ENCODE peak calls at places on chromosomes 11 and 22, in ten cellular contexts. J, I, Y, K, R, H, X, V, D and C are unnamed samples.

GRCh38 chr11:2798951-2799761 is 86.4 kb downstream of the CDKN1C start:
- DNase-seq in J (no peak), I (no peak), Y (no peak), K (no peak), R (no peak), H (no peak), X (no peak), V (no peak), D (no peak), C (no peak)

GRCh38 chr11:109424893-109425292 is 2.9 kb downstream of the C11orf87 start:
- DNase-seq in J (peak), I (no peak), Y (no peak), K (no peak), R (no peak), H (no peak), X (no peak), V (no peak), D (no peak), C (peak)

GRCh38 chr11:32092581-32093170 is 1.8 kb downstream of the RCN1 start:
- DNase-seq in J (no peak), I (no peak), Y (peak), K (no peak), R (no peak), H (no peak), X (no peak), V (no peak), D (no peak), C (no peak)

GRCh38 chr11:70505331-70505731 is 107.0 kb downstream of the CTTN start:
- DNase-seq in J (no peak), I (no peak), Y (no peak), K (no peak), R (no peak), H (no peak), X (no peak), V (no peak), D (no peak), C (no peak)

GRCh38 chr11:84552791-84553190 is 1074.4 kb downstream of the DLG2 start:
- DNase-seq in J (no peak), I (no peak), Y (peak), K (no peak), R (no peak), H (no peak), X (no peak), V (no peak), D (no peak), C (no peak)

GRCh38 chr11:95791385-95792033 is 1.2 kb downstream of the CEP57 start:
- DNase-seq in J (no peak), I (no peak), Y (no peak), K (no peak), R (no peak), H (no peak), X (no peak), V (no peak), D (no peak), C (peak)

GRCh38 chr22:39446239-39446721 is 10.5 kb upstream of the MGAT3 start:
- DNase-seq in J (no peak), I (no peak), Y (no peak), K (no peak), R (no peak), H (no peak), X (no peak), V (no peak), D (no peak), C (no peak)

GRCh38 chr11:64725601-64726139 is 2.7 kb upstream of the NRXN2 start:
- DNase-seq in J (no peak), I (no peak), Y (no peak), K (no peak), R (no peak), H (no peak), X (no peak), V (no peak), D (no peak), C (no peak)

GRCh38 chr22:36454916-36455570 is 26.4 kb downstream of the TXN2 start:
- DNase-seq in J (peak), I (peak), Y (peak), K (peak), R (peak), H (peak), X (peak), V (peak), D (peak), C (peak)

GRCh38 chr11:126371595-126371994 is 16.1 kb downstream of the ST3GAL4 start:
- DNase-seq in J (no peak), I (no peak), Y (no peak), K (no peak), R (no peak), H (no peak), X (no peak), V (no peak), D (no peak), C (no peak)

GRCh38 chr11:94884322-94884721 is 89.0 kb downstream of the CWC15 start:
- DNase-seq in J (peak), I (no peak), Y (no peak), K (no peak), R (no peak), H (no peak), X (no peak), V (peak), D (no peak), C (no peak)

GRCh38 chr22:36374603-36375024 is 13.2 kb downstream of the MYH9 start:
- DNase-seq in J (no peak), I (peak), Y (peak), K (no peak), R (no peak), H (no peak), X (peak), V (no peak), D (no peak), C (no peak)

GRCh38 chr11:35815556-35816315 is 128.1 kb upstream of the LDLRAD3 start:
- DNase-seq in J (no peak), I (no peak), Y (peak), K (peak), R (no peak), H (no peak), X (no peak), V (no peak), D (no peak), C (no peak)

GRCh38 chr11:18347471-18348125 is 25.2 kb downstream of the GTF2H1 start:
- DNase-seq in J (no peak), I (no peak), Y (peak), K (peak), R (no peak), H (no peak), X (peak), V (no peak), D (no peak), C (no peak)

GRCh38 chr22:20994902-20995241 is 7.0 kb downstream of the THAP7 start:
- DNase-seq in J (no peak), I (no peak), Y (no peak), K (no peak), R (no peak), H (no peak), X (no peak), V (no peak), D (no peak), C (no peak)

GRCh38 chr11:8826145-8826786 is 84.7 kb upstream of the AKIP1 start:
- DNase-seq in J (peak), I (no peak), Y (peak), K (peak), R (no peak), H (no peak), X (peak), V (no peak), D (no peak), C (no peak)

GRCh38 chr22:50483977-50484853 is 2.4 kb upstream of the MIOX start:
- DNase-seq in J (no peak), I (no peak), Y (no peak), K (no peak), R (no peak), H (no peak), X (no peak), V (no peak), D (no peak), C (no peak)

GRCh38 chr11:29351301-29351873 is 665.4 kb downstream of the KCNA4 start:
- DNase-seq in J (no peak), I (no peak), Y (no peak), K (no peak), R (no peak), H (no peak), X (no peak), V (no peak), D (no peak), C (no peak)